ENCODE peak calls at places on chromosomes 2 and 18, in four cellular contexts. One of them, this sample, is unnamed.

GRCh38 chr2:227443889-227444568 is 27.9 kb upstream of the AGFG1 start:
- DNase-seq in cerebellar nuclear complex: no peak
- DNase-seq in AG09319: no peak
- DNase-seq in D341Med: no peak
- DNase-seq in this sample: no peak

GRCh38 chr2:72581560-72582181 is 244.2 kb downstream of the EXOC6B start:
- DNase-seq in D341Med: peak; percentile 5
- DNase-seq in AG09319: no peak
- DNase-seq in cerebellar nuclear complex: no peak
- DNase-seq in this sample: no peak

GRCh38 chr2:120879401-120880295 is 144.0 kb downstream of the GLI2 start:
- DNase-seq in D341Med: no peak
- DNase-seq in AG09319: no peak
- DNase-seq in cerebellar nuclear complex: no peak
- DNase-seq in this sample: no peak

GRCh38 chr2:27959496-27959895 is 69.0 kb downstream of the BABAM2 start:
- DNase-seq in AG09319: no peak
- DNase-seq in D341Med: no peak
- DNase-seq in cerebellar nuclear complex: no peak
- DNase-seq in this sample: no peak

GRCh38 chr2:53958443-53958842 is 12.3 kb downstream of the PSME4 start:
- DNase-seq in AG09319: no peak
- DNase-seq in D341Med: no peak
- DNase-seq in cerebellar nuclear complex: no peak
- DNase-seq in this sample: no peak

GRCh38 chr2:160582481-160583161 is 89.0 kb upstream of the RBMS1 start:
- DNase-seq in AG09319: peak; percentile 53
- DNase-seq in D341Med: no peak
- DNase-seq in cerebellar nuclear complex: no peak
- DNase-seq in this sample: no peak

GRCh38 chr2:9010866-9011265 is 7.4 kb upstream of the MBOAT2 start:
- DNase-seq in AG09319: peak; percentile 47
- DNase-seq in cerebellar nuclear complex: no peak
- DNase-seq in D341Med: no peak
- DNase-seq in this sample: no peak

GRCh38 chr2:95333888-95334338 is 36.8 kb downstream of the KCNIP3 start:
- DNase-seq in D341Med: no peak
- DNase-seq in AG09319: peak; percentile 87
- DNase-seq in cerebellar nuclear complex: no peak
- DNase-seq in this sample: no peak

GRCh38 chr18:31244737-31245432 is 73.1 kb upstream of the DSG1 start:
- DNase-seq in cerebellar nuclear complex: no peak
- DNase-seq in AG09319: no peak
- DNase-seq in D341Med: no peak
- DNase-seq in this sample: no peak

GRCh38 chr2:96887419-96888081 is 17.7 kb upstream of the SEMA4C start:
- DNase-seq in cerebellar nuclear complex: no peak
- DNase-seq in AG09319: no peak
- DNase-seq in D341Med: no peak
- DNase-seq in this sample: no peak

GRCh38 chr2:190947711-190948251 is 66.2 kb downstream of the STAT1 start:
- DNase-seq in D341Med: no peak
- DNase-seq in cerebellar nuclear complex: no peak
- DNase-seq in AG09319: peak; percentile 15
- DNase-seq in this sample: no peak

GRCh38 chr2:127424598-127425379 is 6.6 kb downstream of the PROC start:
- DNase-seq in cerebellar nuclear complex: no peak
- DNase-seq in D341Med: no peak
- DNase-seq in AG09319: no peak
- DNase-seq in this sample: no peak

GRCh38 chr2:162838141-162838500 is 446 bp downstream of the KCNH7 start:
- DNase-seq in cerebellar nuclear complex: no peak
- DNase-seq in D341Med: no peak
- DNase-seq in AG09319: no peak
- DNase-seq in this sample: no peak